ENCODE peak calls at places on chromosomes 6 and 20, in eight cellular contexts. C, D, M, T, P, O, W and Z are unnamed samples.

GRCh38 chr20:371755-372542 is 8.6 kb upstream of the TRIB3 start:
- DNase-seq in C (no peak), D (peak; percentile 81), M (peak; percentile 96), T (no peak), P (peak; percentile 96), O (peak; percentile 93), W (peak; percentile 96), Z (peak; percentile 97)

GRCh38 chr6:168678588-168678987 is 237.6 kb downstream of the SMOC2 start:
- DNase-seq in C (no peak), D (no peak), M (no peak), T (no peak), P (no peak), O (no peak), W (peak; percentile 2), Z (no peak)

GRCh38 chr6:4125933-4126864 is 9.2 kb downstream of the ECI2 start:
- DNase-seq in C (no peak), D (peak; percentile 79), M (peak; percentile 86), T (peak; percentile 75), P (peak; percentile 68), O (peak; percentile 91), W (peak; percentile 90), Z (peak; percentile 87)

GRCh38 chr6:80211295-80211694 is 104.8 kb downstream of the BCKDHB start:
- DNase-seq in C (no peak), D (no peak), M (no peak), T (no peak), P (no peak), O (no peak), W (peak; percentile 13), Z (no peak)

GRCh38 chr6:80214436-80215022 is 108.1 kb downstream of the BCKDHB start:
- DNase-seq in C (peak; percentile 20), D (no peak), M (peak; percentile 79), T (no peak), P (peak; percentile 45), O (peak; percentile 76), W (peak; percentile 82), Z (peak; percentile 79)

GRCh38 chr6:26351544-26351953 is 13.4 kb upstream of the BTN3A2 start:
- DNase-seq in C (no peak), D (peak; percentile 91), M (peak; percentile 94), T (peak; percentile 100), P (peak; percentile 94), O (peak; percentile 78), W (peak; percentile 89), Z (peak; percentile 84)

GRCh38 chr20:63495771-63496403 is 3.0 kb downstream of the EEF1A2 start:
- DNase-seq in C (no peak), D (no peak), M (peak; percentile 34), T (no peak), P (peak; percentile 58), O (peak; percentile 43), W (peak; percentile 37), Z (peak; percentile 57)

GRCh38 chr6:12608016-12608860 is 108.3 kb upstream of the PHACTR1 start:
- DNase-seq in C (no peak), D (no peak), M (peak; percentile 33), T (no peak), P (no peak), O (no peak), W (peak; percentile 39), Z (peak; percentile 31)

GRCh38 chr6:138455746-138456392 is 43.4 kb downstream of the NHSL1 start:
- DNase-seq in C (no peak), D (peak; percentile 24), M (peak; percentile 46), T (no peak), P (peak; percentile 2), O (no peak), W (peak; percentile 46), Z (peak; percentile 2)

GRCh38 chr6:144559865-144560603 is 274.9 kb downstream of the UTRN start:
- DNase-seq in C (no peak), D (no peak), M (peak; percentile 50), T (no peak), P (peak; percentile 1), O (peak; percentile 25), W (peak; percentile 46), Z (peak; percentile 49)

GRCh38 chr6:13877116-13877515 is 47.6 kb upstream of the RNF182 start:
- DNase-seq in C (no peak), D (peak; percentile 12), M (peak; percentile 14), T (no peak), P (no peak), O (peak; percentile 23), W (peak; percentile 16), Z (peak; percentile 36)

GRCh38 chr6:14711056-14711703 is 534.7 kb upstream of the JARID2 start:
- DNase-seq in C (peak; percentile 32), D (peak; percentile 82), M (peak; percentile 93), T (peak; percentile 37), P (peak; percentile 45), O (peak; percentile 72), W (peak; percentile 88), Z (peak; percentile 86)

GRCh38 chr20:58659841-58660240 is 8.8 kb downstream of the STX16 start:
- DNase-seq in C (no peak), D (no peak), M (no peak), T (no peak), P (no peak), O (no peak), W (no peak), Z (no peak)

GRCh38 chr20:46458891-46459750 is 52.7 kb upstream of the ELMO2 start:
- DNase-seq in C (peak; percentile 76), D (no peak), M (peak; percentile 2), T (no peak), P (no peak), O (peak; percentile 23), W (no peak), Z (no peak)

GRCh38 chr6:26197736-26198625 is 110.8 kb downstream of the HFE start:
- DNase-seq in C (no peak), D (no peak), M (peak; percentile 27), T (no peak), P (no peak), O (peak; percentile 39), W (no peak), Z (peak; percentile 58)

GRCh38 chr20:20225325-20225724 is 142.6 kb upstream of the INSM1 start:
- DNase-seq in C (no peak), D (no peak), M (no peak), T (no peak), P (no peak), O (no peak), W (no peak), Z (no peak)
- H3K4me3 ChIP-seq in C (no peak overlapping the region), D (no peak overlapping the region), M (no peak overlapping the region), T (no peak overlapping the region), P (no peak overlapping the region), O (no peak overlapping the region), W (no peak overlapping the region), Z (no peak overlapping the region)

GRCh38 chr6:45047573-45047972 is 280.6 kb upstream of the RUNX2 start:
- DNase-seq in C (no peak), D (no peak), M (no peak), T (no peak), P (no peak), O (no peak), W (no peak), Z (no peak)
- H3K4me3 ChIP-seq in C (no peak overlapping the region), D (no peak overlapping the region), M (no peak overlapping the region), T (no peak overlapping the region), P (no peak overlapping the region), O (no peak overlapping the region), W (no peak overlapping the region), Z (no peak overlapping the region)

DNA sequence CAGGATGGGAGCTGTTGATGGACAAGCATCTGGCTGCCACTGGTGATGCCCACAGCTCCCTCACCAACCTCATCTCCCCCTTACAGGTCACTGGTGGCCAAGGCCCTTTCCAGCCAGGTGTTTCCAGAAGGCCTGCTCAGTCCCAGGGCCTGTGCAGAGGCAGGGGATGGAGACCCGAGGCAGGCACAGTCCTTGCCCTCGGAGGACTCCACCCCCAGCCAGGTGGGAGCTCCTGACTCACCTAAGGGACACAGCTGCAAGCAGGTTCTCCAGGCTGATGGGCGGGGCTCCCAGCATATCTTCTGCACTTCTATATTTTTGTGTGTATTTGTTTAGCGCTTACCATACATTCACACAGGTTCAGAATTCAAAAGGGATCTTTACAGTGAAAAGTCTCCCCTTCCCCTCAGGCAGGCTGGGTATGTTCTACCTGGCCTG is 17.4 kb downstream of the PRPH2 start:
- DNase-seq in C (no peak), D (no peak), M (no peak), T (no peak), P (no peak), O (no peak), W (no peak), Z (no peak)
- H3K4me3 ChIP-seq in C (no peak overlapping the region), D (no peak overlapping the region), M (no peak overlapping the region), T (no peak overlapping the region), P (no peak overlapping the region), O (no peak overlapping the region), W (no peak overlapping the region), Z (no peak overlapping the region)

GRCh38 chr6:108163644-108164536 is 1.9 kb upstream of the NR2E1 start:
- DNase-seq in C (no peak), D (no peak), M (no peak), T (no peak), P (no peak), O (no peak), W (no peak), Z (no peak)

GRCh38 chr6:108165714-108166663 is at the start of gene NR2E1:
- DNase-seq in C (no peak), D (no peak), M (no peak), T (no peak), P (peak; percentile 3), O (peak; percentile 21), W (peak; percentile 18), Z (peak; percentile 27)

GRCh38 chr6:108164537-108164814 is 1.3 kb upstream of the NR2E1 start:
- DNase-seq in C (no peak), D (no peak), M (no peak), T (no peak), P (no peak), O (no peak), W (no peak), Z (no peak)

GRCh38 chr6:108166664-108167448 is 1.0 kb downstream of the NR2E1 start:
- DNase-seq in C (no peak), D (no peak), M (no peak), T (no peak), P (no peak), O (no peak), W (no peak), Z (no peak)

GRCh38 chr6:108164815-108165706 is 761 bp upstream of the NR2E1 start:
- DNase-seq in C (no peak), D (no peak), M (no peak), T (no peak), P (no peak), O (no peak), W (no peak), Z (no peak)
- H3K4me3 ChIP-seq in C (peak overlapping the region; percentile 31), D (no peak overlapping the region), M (no peak overlapping the region), T (no peak overlapping the region), P (peak overlapping the region; percentile 41), O (no peak overlapping the region), W (no peak overlapping the region), Z (no peak overlapping the region)

DNA sequence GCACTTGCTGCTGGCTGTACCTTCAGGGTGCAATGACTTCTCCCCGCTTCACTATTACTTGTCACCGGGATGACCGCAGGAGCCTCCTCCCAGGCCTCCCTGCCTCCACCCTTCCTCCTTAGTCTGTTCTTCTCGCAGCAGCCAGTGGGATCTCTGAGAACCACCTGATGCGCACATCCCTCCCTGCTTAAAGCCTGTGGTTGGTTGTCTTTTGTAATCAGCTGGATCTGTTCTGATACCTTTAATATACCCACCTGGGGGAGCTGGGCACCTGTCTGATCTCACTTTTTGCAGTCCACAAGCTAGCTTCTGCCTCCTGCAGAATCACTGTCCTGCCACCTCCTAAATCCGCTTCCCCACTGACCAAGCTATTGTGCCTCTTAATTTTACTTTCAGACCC is 34.6 kb downstream of the TOX2 start:
- DNase-seq in C (no peak), D (no peak), M (no peak), T (no peak), P (no peak), O (no peak), W (no peak), Z (no peak)
- H3K4me3 ChIP-seq in C (no peak overlapping the region), D (no peak overlapping the region), M (no peak overlapping the region), T (no peak overlapping the region), P (no peak overlapping the region), O (no peak overlapping the region), W (no peak overlapping the region), Z (no peak overlapping the region)

GRCh38 chr6:43833996-43834390 is 64.0 kb downstream of the VEGFA start:
- DNase-seq in C (no peak), D (no peak), M (no peak), T (no peak), P (no peak), O (no peak), W (no peak), Z (no peak)
- H3K4me3 ChIP-seq in C (no peak overlapping the region), D (no peak overlapping the region), M (no peak overlapping the region), T (no peak overlapping the region), P (no peak overlapping the region), O (no peak overlapping the region), W (no peak overlapping the region), Z (no peak overlapping the region)